ENCODE peak calls at places on chromosomes 12 and 14, in eight cellular contexts. N is upper lobe of right lung; I is lung; W is CD4-positive, CD25-positive, alpha-beta regulatory T cell; D is adrenal gland; S is uterus; O is HCT116; T is tibial artery. Y is an unnamed sample. For H3K4me1, the result is how much of the 10 kb centered on the place peaks cover.

GRCh38 chr12:103965590-103966407 is at the start of gene TDG:
- DNase-seq in D (peak), T (peak), O (peak), N (peak), S (peak), W (peak), I (peak), Y (peak)

GRCh38 chr12:64258576-64258975 is 36.5 kb upstream of the KICS2 start:
- DNase-seq in D (no peak), W (no peak), O (no peak), S (no peak), I (no peak), N (no peak), T (no peak), Y (no peak)

GRCh38 chr12:46483572-46484395 is 111.2 kb upstream of the SLC38A2 start:
- DNase-seq in N (no peak), S (no peak), D (no peak), O (no peak), I (no peak), W (no peak), T (no peak), Y (no peak)

GRCh38 chr14:104731249-104731924 is 7.4 kb downstream of the ADSS1 start:
- DNase-seq in O (no peak), S (no peak), W (no peak), N (no peak), D (no peak), T (no peak), I (no peak), Y (no peak)

GRCh38 chr12:39623919-39624318 is 4.3 kb upstream of the ABCD2 start:
- DNase-seq in I (no peak), N (no peak), W (no peak), O (no peak), S (no peak), T (no peak), D (no peak), Y (no peak)

GRCh38 chr14:71261206-71261605 is 353.9 kb downstream of the PCNX1 start:
- DNase-seq in T (no peak), I (no peak), S (no peak), O (no peak), W (no peak), D (no peak), N (no peak), Y (no peak)

GRCh38 chr12:67650127-67650495 is 1.6 kb downstream of the DYRK2 start:
- DNase-seq in N (no peak), O (no peak), T (no peak), S (peak), W (no peak), D (peak), I (no peak), Y (no peak)

GRCh38 chr12:10771132-10771733 is 31.2 kb downstream of the TAS2R7 start:
- DNase-seq in I (no peak), D (no peak), S (no peak), O (peak), N (no peak), T (no peak), W (peak), Y (peak)

GRCh38 chr14:23153891-23154796 is 29.3 kb downstream of the SLC7A8 start:
- DNase-seq in I (peak), T (peak), S (peak), D (peak), O (peak), W (no peak), N (peak), Y (peak)

GRCh38 chr12:108371801-108372344 is 32.8 kb upstream of the CMKLR1 start:
- DNase-seq in O (no peak), I (peak), S (no peak), T (peak), N (no peak), D (no peak), W (no peak), Y (no peak)

GRCh38 chr12:71763682-71764379 is 9.2 kb downstream of the RAB21 start:
- DNase-seq in O (no peak), N (no peak), D (peak), W (no peak), I (no peak), T (no peak), S (no peak), Y (no peak)

GRCh38 chr12:3002636-3003035 is 43.4 kb downstream of the TEAD4 start:
- DNase-seq in W (no peak), S (no peak), D (no peak), T (no peak), N (no peak), O (no peak), I (no peak), Y (no peak)

GRCh38 chr14:22981090-22982012 is 1.0 kb downstream of the AJUBA start:
- DNase-seq in O (no peak), I (no peak), W (peak), S (no peak), D (no peak), T (no peak), N (peak), Y (peak)

GRCh38 chr12:123094349-123095073 is 56.4 kb downstream of the PITPNM2 start:
- DNase-seq in S (peak), O (peak), D (peak), N (no peak), W (no peak), I (no peak), T (peak), Y (no peak)

GRCh38 chr14:69901113-69901951 is 22.1 kb downstream of the SMOC1 start:
- DNase-seq in N (no peak), O (no peak), S (no peak), D (peak), T (no peak), I (no peak), W (no peak), Y (peak)

GRCh38 chr12:8697120-8697475 is 693 bp upstream of the RIMKLB start:
- DNase-seq in S (no peak), I (no peak), O (no peak), W (no peak), D (peak), N (no peak), T (no peak), Y (peak)

GRCh38 chr12:127328867-127329266 is 938.1 kb upstream of the TMEM132C start:
- DNase-seq in T (no peak), S (no peak), N (no peak), D (no peak), O (no peak), W (no peak), I (no peak), Y (no peak)

GRCh38 chr14:50957296-50957695 is 13.0 kb upstream of the PYGL start:
- DNase-seq in N (no peak), T (no peak), S (no peak), O (no peak), I (no peak), W (no peak), D (no peak), Y (no peak)

GRCh38 chr12:12909995-12910391 is 18.6 kb downstream of the GPRC5A start:
- DNase-seq in O (no peak), W (no peak), N (no peak), I (peak), T (no peak), S (no peak), D (no peak), Y (no peak)

GRCh38 chr12:114361545-114361944 is 44.4 kb downstream of the TBX5 start:
- DNase-seq in O (no peak), T (no peak), I (no peak), D (no peak), S (no peak), W (no peak), N (no peak), Y (no peak)

GRCh38 chr14:25349269-25349668 is 299.3 kb upstream of the STXBP6 start:
- DNase-seq in T (no peak), O (no peak), D (no peak), N (no peak), S (no peak), I (no peak), W (no peak), Y (no peak)

GRCh38 chr14:103087343-103087835 is 3.4 kb downstream of the LBHD2 start:
- DNase-seq in I (no peak), S (no peak), N (no peak), T (no peak), D (no peak), W (no peak), O (no peak), Y (peak)
- H3K4me3 ChIP-seq in I (no peak), S (no peak), N (no peak), T (no peak), D (no peak), W (no peak), O (no peak), Y (no peak)

DNA sequence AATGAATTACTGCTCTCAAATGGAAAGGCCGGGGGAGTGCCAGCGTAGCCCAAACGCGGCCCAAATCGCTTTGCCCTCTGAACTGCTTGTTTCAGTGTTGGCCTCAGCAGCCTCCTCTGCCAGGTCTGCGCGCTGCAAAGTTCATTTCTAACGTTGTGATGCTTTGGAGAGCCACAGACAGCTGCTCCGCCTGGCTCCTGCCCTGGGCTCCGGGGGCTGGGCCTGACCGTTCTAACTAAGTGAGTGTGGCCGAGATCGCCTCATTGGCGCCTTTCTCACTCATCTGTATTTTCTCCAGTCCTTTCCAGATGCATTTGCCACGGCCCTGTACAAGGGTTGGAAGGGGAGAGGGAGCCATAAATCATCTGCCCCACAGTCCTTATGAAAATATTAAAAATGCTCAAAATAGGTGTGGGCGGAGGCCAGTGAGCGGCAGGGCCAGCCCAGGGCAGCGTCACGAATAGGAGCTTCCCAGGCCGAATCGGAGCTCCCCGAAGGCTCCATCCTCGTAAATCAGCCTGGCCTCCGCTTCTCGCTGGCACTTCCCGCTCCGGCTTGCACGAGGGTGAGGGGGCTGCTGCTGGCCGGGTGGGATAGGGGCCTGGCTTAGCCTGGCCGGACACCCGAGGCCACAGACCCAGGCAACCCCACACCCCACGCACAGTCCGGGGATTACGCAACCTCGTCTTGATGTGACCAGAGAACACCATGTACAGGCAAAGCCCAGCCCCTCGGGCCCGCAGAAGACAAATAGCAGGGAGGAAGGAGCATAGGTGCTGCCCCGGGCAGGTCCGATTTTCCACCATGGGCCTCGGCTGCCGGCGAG is 196.6 kb upstream of the DIO3 start:
- DNase-seq in N (no peak), W (no peak), T (peak), O (no peak), S (peak), D (peak), I (no peak), Y (no peak)
- H3K4me1 ChIP-seq in N (under half), W (under half), T (under half), O (under half), S (under half), D (under half), I (under half), Y (under half)

GRCh38 chr14:100287202-100287997 is 18.8 kb downstream of the SLC25A29 start:
- DNase-seq in S (no peak), O (no peak), N (peak), I (no peak), W (no peak), D (peak), T (no peak), Y (no peak)

GRCh38 chr14:100286484-100287191 is 19.6 kb downstream of the SLC25A29 start:
- DNase-seq in T (no peak), D (peak), W (no peak), S (no peak), O (no peak), I (no peak), N (peak), Y (peak)

GRCh38 chr14:100285021-100285912 is 21.0 kb downstream of the SLC25A29 start:
- DNase-seq in D (peak), S (peak), O (no peak), W (peak), N (peak), I (peak), T (peak), Y (peak)

GRCh38 chr14:100283984-100284881 is 22.0 kb downstream of the SLC25A29 start:
- DNase-seq in D (peak), S (no peak), W (no peak), T (no peak), O (no peak), I (no peak), N (peak), Y (no peak)

GRCh38 chr14:100285913-100286400 is 20.3 kb downstream of the SLC25A29 start:
- DNase-seq in O (no peak), W (no peak), S (no peak), I (no peak), T (no peak), D (no peak), N (no peak), Y (no peak)
- H3K4me3 ChIP-seq in O (peak), W (no peak), S (peak), I (peak), T (peak), D (peak), N (peak), Y (peak)

DNA sequence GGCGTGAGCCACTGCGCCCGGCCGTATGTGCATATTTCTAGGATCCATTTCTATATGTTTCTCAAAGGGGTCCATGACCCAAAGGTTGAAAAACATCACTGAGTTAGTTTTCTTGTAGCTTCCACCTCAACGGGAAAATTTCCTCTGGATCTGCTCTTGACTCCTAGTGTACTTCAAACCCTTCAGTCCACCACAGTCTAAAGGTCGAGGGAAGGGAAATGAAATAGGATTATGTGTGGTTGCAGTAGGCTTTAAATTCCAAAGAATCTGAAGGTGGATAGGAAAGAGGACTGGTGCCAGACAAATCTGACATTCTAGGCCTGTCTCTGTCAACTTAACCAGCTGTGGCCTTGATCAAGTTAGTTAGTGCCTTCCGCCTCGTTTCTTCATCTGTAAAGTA is 1.7 kb upstream of the SUOX start:
- DNase-seq in I (no peak), W (no peak), N (no peak), T (no peak), O (no peak), D (no peak), S (no peak), Y (no peak)
- H3K4me1 ChIP-seq in I (under half), W (under half), N (under half), T (under half), O (under half), D (under half), S (under half), Y (under half)

GRCh38 chr12:25107920-25108319 is 87.0 kb downstream of the DNAI7 start:
- DNase-seq in T (no peak), O (no peak), S (no peak), W (no peak), D (no peak), N (no peak), I (no peak), Y (no peak)
- H3K4me3 ChIP-seq in T (no peak), O (no peak), S (no peak), W (no peak), D (no peak), N (no peak), I (no peak), Y (no peak)

GRCh38 chr14:72614891-72615410 is 278.9 kb downstream of the DPF3 start:
- DNase-seq in T (no peak), N (no peak), O (no peak), W (no peak), D (no peak), S (no peak), I (no peak), Y (no peak)
- H3K4me1 ChIP-seq in T (under half), N (under half), O (under half), W (under half), D (under half), S (under half), I (under half), Y (under half)

GRCh38 chr14:53880761-53881160 is 75.9 kb downstream of the BMP4 start:
- DNase-seq in D (no peak), T (no peak), N (no peak), I (no peak), W (no peak), S (no peak), O (no peak), Y (no peak)

GRCh38 chr14:53879022-53879686 is 77.5 kb downstream of the BMP4 start:
- DNase-seq in D (no peak), T (no peak), O (no peak), I (no peak), S (no peak), N (no peak), W (no peak), Y (peak)

GRCh38 chr14:53881161-53881846 is 75.3 kb downstream of the BMP4 start:
- DNase-seq in N (no peak), W (no peak), I (no peak), T (no peak), S (no peak), D (no peak), O (no peak), Y (peak)

GRCh38 chr14:53881921-53882320 is 74.7 kb downstream of the BMP4 start:
- DNase-seq in W (no peak), S (no peak), N (no peak), O (no peak), D (no peak), I (no peak), T (no peak), Y (no peak)

DNA sequence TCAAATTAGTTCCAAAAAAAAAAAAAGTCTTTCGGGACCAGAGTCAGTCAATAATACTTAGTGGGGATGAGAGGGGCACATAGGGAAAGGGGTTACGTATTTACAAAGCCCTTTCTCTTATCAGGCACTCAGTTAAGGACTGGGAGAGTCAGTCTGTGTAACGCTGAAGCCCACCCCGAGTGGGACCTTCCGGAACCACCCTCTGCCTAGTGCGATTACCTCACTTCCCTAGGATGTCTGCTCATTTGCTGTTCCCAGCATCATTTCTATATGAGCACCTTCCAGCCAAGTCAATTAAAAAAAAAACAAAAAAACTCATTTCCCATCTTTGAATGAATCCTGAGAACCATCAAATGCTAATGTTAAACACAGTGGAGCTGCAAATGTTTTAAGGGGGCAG is 76.9 kb downstream of the BMP4 start:
- DNase-seq in O (no peak), D (no peak), W (no peak), T (no peak), I (no peak), N (no peak), S (no peak), Y (no peak)
- H3K4me3 ChIP-seq in O (no peak), D (no peak), W (no peak), T (no peak), I (no peak), N (no peak), S (no peak), Y (no peak)

GRCh38 chr12:89521348-89522238 is 3.0 kb downstream of the GALNT4 start:
- DNase-seq in T (no peak), D (no peak), S (no peak), O (no peak), N (no peak), W (peak), I (no peak), Y (no peak)
- H3K4me1 ChIP-seq in T (under half), D (under half), S (under half), O (under half), N (under half), W (under half), I (under half), Y (under half)